ENCODE peak calls at places on chromosome 16, in six cellular contexts. P is naive thymus-derived CD4-positive, alpha-beta T cell; X is IMR-90; B is SK-N-SH; N is cardiac muscle cell; A is CD8-positive, alpha-beta T cell. F is an unnamed sample. For H3K27me3, H3K9me3 and H3K36me3, the result is how much of the 10 kb centered on the place peaks cover.

GRCh38 chr16:85991425-85991824 is 92.5 kb downstream of the IRF8 start:
- DNase-seq in B (no peak), N (no peak), X (no peak), P (no peak), A (no peak), F (no peak)

GRCh38 chr16:50270510-50271147 is 4.3 kb downstream of the ADCY7 start:
- DNase-seq in X (no peak), A (no peak), P (no peak), N (no peak), B (no peak), F (no peak)

GRCh38 chr16:89593841-89594240 is 18.3 kb downstream of the CPNE7 start:
- DNase-seq in X (no peak), P (peak), A (peak), B (no peak), N (no peak), F (peak)

GRCh38 chr16:90011196-90011819 is 7.9 kb downstream of the DBNDD1 start:
- DNase-seq in P (no peak), N (no peak), X (no peak), A (no peak), B (no peak), F (no peak)

GRCh38 chr16:2244301-2244700 is 7.1 kb downstream of the ECI1 start:
- DNase-seq in B (peak), X (no peak), N (no peak), A (no peak), P (no peak), F (no peak)

GRCh38 chr16:78641463-78641862 is 542.0 kb downstream of the WWOX start:
- DNase-seq in X (no peak), B (no peak), A (no peak), P (no peak), N (no peak), F (no peak)

GRCh38 chr16:69048328-69049120 is 56.9 kb upstream of the HAS3 start:
- DNase-seq in N (no peak), P (no peak), X (no peak), B (no peak), A (no peak), F (no peak)

GRCh38 chr16:27174007-27174406 is 29.3 kb upstream of the KDM8 start:
- DNase-seq in A (peak), X (no peak), B (peak), N (no peak), P (peak), F (peak)

GRCh38 chr16:29784901-29785500 is 5.5 kb upstream of the KIF22 start:
- DNase-seq in P (peak), A (peak), N (peak), B (no peak), X (peak), F (peak)

GRCh38 chr16:89599451-89599858 is 14.0 kb upstream of the DPEP1 start:
- DNase-seq in N (no peak), X (no peak), P (no peak), B (peak), A (peak), F (no peak)

GRCh38 chr16:49455181-49455990 is 81.8 kb downstream of the C16orf78 start:
- DNase-seq in A (peak), X (no peak), B (no peak), P (no peak), N (no peak), F (no peak)

GRCh38 chr16:50742521-50743150 is 750 bp downstream of the CYLD start:
- DNase-seq in X (peak), A (peak), B (no peak), N (peak), P (peak), F (peak)

GRCh38 chr16:83040174-83040573 is 413.4 kb downstream of the CDH13 start:
- DNase-seq in X (peak), B (no peak), P (no peak), N (no peak), A (no peak), F (no peak)

GRCh38 chr16:66832661-66833305 is 2.0 kb upstream of the NAE1 start:
- DNase-seq in B (no peak), N (no peak), A (no peak), P (no peak), X (peak), F (no peak)

GRCh38 chr16:85527042-85527766 is 85.9 kb upstream of the GSE1 start:
- DNase-seq in P (no peak), X (no peak), B (no peak), A (no peak), N (no peak), F (no peak)

GRCh38 chr16:61530697-61531096 is 505.5 kb downstream of the CDH8 start:
- DNase-seq in P (no peak), N (no peak), B (no peak), A (no peak), X (no peak), F (no peak)

GRCh38 chr16:50303605-50304466 is 37.5 kb downstream of the ADCY7 start:
- DNase-seq in X (peak), N (peak), B (peak), P (no peak), A (no peak), F (no peak)

GRCh38 chr16:57781741-57782606 is 20.3 kb downstream of the KIFC3 start:
- DNase-seq in N (peak), A (no peak), X (peak), B (no peak), P (no peak), F (no peak)

GRCh38 chr16:51327001-51327400 is 175.9 kb upstream of the SALL1 start:
- DNase-seq in X (peak), B (no peak), A (no peak), P (no peak), N (peak), F (no peak)

GRCh38 chr16:30622455-30623032 is 12.4 kb upstream of the ZNF689 start:
- DNase-seq in N (no peak), B (no peak), X (no peak), P (no peak), A (no peak), F (no peak)

GRCh38 chr16:81600275-81600674 is 155.7 kb downstream of the CMIP start:
- DNase-seq in B (peak), X (peak), P (no peak), N (peak), A (no peak), F (no peak)

GRCh38 chr16:11497329-11497805 is 89.4 kb downstream of the LITAF start:
- DNase-seq in A (no peak), N (peak), B (peak), P (no peak), X (peak), F (no peak)

GRCh38 chr16:72362972-72363371 is 191.0 kb upstream of the PMFBP1 start:
- DNase-seq in N (peak), P (no peak), X (no peak), A (no peak), B (no peak), F (no peak)

GRCh38 chr16:49602201-49603041 is 228.8 kb downstream of the C16orf78 start:
- DNase-seq in N (no peak), P (no peak), B (no peak), A (no peak), X (no peak), F (no peak)

GRCh38 chr16:5841934-5842333 is 744.3 kb upstream of the EEF2KMT start:
- DNase-seq in P (no peak), X (no peak), N (no peak), B (no peak), A (no peak), F (no peak)

GRCh38 chr16:20844588-20844987 is 38.3 kb downstream of the REXO5 start:
- DNase-seq in B (no peak), A (peak), X (no peak), N (no peak), P (peak), F (peak)

GRCh38 chr16:4679156-4679853 is 14.1 kb upstream of the NUDT16L1 start:
- DNase-seq in P (no peak), A (peak), N (no peak), X (no peak), B (peak), F (no peak)

GRCh38 chr16:80296034-80296433 is 244.8 kb upstream of the DYNLRB2 start:
- DNase-seq in X (no peak), N (no peak), A (no peak), P (no peak), B (no peak), F (no peak)

GRCh38 chr16:68420366-68420765 is 27.9 kb downstream of the SMPD3 start:
- DNase-seq in X (no peak), A (no peak), N (no peak), B (no peak), P (no peak), F (no peak)

GRCh38 chr16:66207139-66207863 is 159.2 kb upstream of the CDH5 start:
- DNase-seq in A (no peak), N (peak), P (no peak), B (no peak), X (no peak), F (no peak)

GRCh38 chr16:66044616-66045015 is 321.9 kb upstream of the CDH5 start:
- DNase-seq in X (no peak), B (no peak), P (no peak), N (peak), A (no peak), F (no peak)

GRCh38 chr16:23952128-23953041 is 116.6 kb downstream of the PRKCB start:
- DNase-seq in B (peak), N (peak), P (no peak), A (peak), X (peak), F (no peak)

GRCh38 chr16:74651841-74652240 is 14.8 kb downstream of the RFWD3 start:
- DNase-seq in B (no peak), P (no peak), A (no peak), X (no peak), N (no peak), F (no peak)

GRCh38 chr16:53055603-53056527 is 1.1 kb downstream of the CHD9 start:
- DNase-seq in X (peak), P (no peak), A (no peak), B (peak), N (peak), F (no peak)

GRCh38 chr16:84084570-84085270 is 32.0 kb downstream of the MBTPS1 start:
- DNase-seq in P (peak), A (peak), N (peak), X (peak), B (peak), F (peak)

GRCh38 chr16:8863594-8864424 is 5.0 kb downstream of the CARHSP1 start:
- DNase-seq in N (no peak), B (no peak), X (no peak), A (no peak), P (no peak), F (no peak)

GRCh38 chr16:66717112-66717675 is 20.7 kb upstream of the CMTM4 start:
- DNase-seq in A (no peak), P (no peak), X (peak), N (peak), B (peak), F (no peak)

DNA sequence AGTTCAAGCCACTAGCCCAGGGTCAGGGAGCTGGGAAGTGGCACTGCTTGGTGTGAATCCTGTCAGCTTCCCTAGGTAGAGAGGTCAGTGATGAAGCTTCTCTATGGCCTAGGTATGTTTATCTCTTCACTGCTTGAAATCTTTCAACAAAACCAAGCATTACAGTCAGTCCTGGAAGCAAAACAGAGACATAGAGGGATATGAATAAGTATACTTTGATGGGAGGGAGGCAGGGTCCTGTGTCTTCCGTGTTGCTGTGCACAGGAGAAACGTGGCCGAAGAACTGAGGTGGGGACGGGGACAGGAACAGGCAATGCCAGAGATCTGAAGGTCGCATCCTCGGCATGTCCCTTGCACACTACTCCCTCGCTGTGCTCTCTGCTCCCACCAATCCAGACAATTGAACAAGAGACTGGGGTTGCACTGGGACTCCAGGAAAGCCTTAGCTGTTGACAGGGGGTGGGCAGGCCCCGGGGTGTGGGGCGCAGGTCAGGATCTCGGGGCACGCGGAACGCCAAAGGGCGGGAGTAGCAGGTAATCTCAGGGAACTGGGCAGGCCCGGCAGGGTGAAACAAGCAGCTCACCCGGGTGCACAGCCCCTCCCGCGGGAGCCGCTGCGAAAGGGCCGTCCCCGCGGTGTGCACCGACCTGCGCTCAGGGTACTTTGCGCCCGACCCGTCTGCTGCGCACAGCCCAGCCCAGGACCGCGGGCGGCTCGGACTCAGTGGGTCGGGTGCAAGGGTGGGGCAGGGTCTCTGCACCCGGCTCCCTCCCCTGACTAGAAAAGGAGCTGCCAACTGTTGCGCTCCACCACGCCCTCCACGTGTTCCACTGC is at the start of gene MT1H:
- DNase-seq in A (no peak), N (no peak), X (no peak), B (no peak), P (no peak), F (no peak)
- H3K27me3 ChIP-seq in A (under half), N (half or more), X (half or more), B (under half), P (under half), F (under half)

GRCh38 chr16:28258571-28258970 is 33.8 kb upstream of the SBK1 start:
- DNase-seq in A (no peak), B (peak), X (peak), P (no peak), N (peak), F (no peak)

GRCh38 chr16:28255838-28256237 is 36.5 kb upstream of the SBK1 start:
- DNase-seq in X (no peak), N (no peak), B (no peak), P (no peak), A (no peak), F (no peak)

GRCh38 chr16:28257256-28257655 is 35.1 kb upstream of the SBK1 start:
- DNase-seq in P (no peak), A (no peak), X (no peak), N (no peak), B (no peak), F (no peak)

GRCh38 chr16:28259091-28259780 is 33.1 kb upstream of the SBK1 start:
- DNase-seq in N (no peak), X (no peak), P (peak), B (peak), A (no peak), F (no peak)

GRCh38 chr16:28254158-28254557 is 38.2 kb upstream of the SBK1 start:
- DNase-seq in P (no peak), B (no peak), N (no peak), X (no peak), A (no peak), F (no peak)
- H3K9me3 ChIP-seq in P (under half), B (under half), N (under half), X (under half), A (under half), F (under half)

GRCh38 chr16:47236716-47237115 is 93.0 kb upstream of the NETO2 start:
- DNase-seq in B (no peak), X (no peak), N (no peak), P (no peak), A (no peak), F (no peak)
- H3K36me3 ChIP-seq in B (under half), X (under half), N (under half), P (under half), A (under half), F (under half)

GRCh38 chr16:1076801-1077576 is 4.4 kb downstream of the SSTR5 start:
- DNase-seq in N (no peak), P (no peak), A (no peak), X (no peak), B (no peak), F (no peak)
- H3K27me3 ChIP-seq in N (under half), P (under half), A (under half), X (half or more), B (half or more), F (under half)

GRCh38 chr16:10410469-10410868 is 24.6 kb downstream of the ATF7IP2 start:
- DNase-seq in B (no peak), A (no peak), N (no peak), X (no peak), P (no peak), F (no peak)
- H3K9me3 ChIP-seq in B (under half), A (under half), N (under half), X (under half), P (under half), F (under half)

GRCh38 chr16:87344931-87345631 is 27.9 kb upstream of the C16orf95 start:
- DNase-seq in N (no peak), X (no peak), A (peak), P (peak), B (no peak), F (peak)
- H3K36me3 ChIP-seq in N (under half), X (under half), A (under half), P (under half), B (under half), F (under half)